ENCODE peak calls at places on chromosomes 5 and 9, in five cellular contexts. One of them, this sample, is unnamed.

GRCh38 chr5:118984602-118985001 is 3.7 kb downstream of the DTWD2 start:
- DNase-seq in caudate nucleus: no peak
- DNase-seq in NCI-H187 treated with DMSO at 0.1 percent for 48 hours: no peak
- DNase-seq in colonic mucosa: no peak
- DNase-seq in C1 segment of cervical spinal cord: no peak
- DNase-seq in this sample: peak; percentile 55

GRCh38 chr9:93315118-93315517 is 131.2 kb downstream of the WNK2 start:
- DNase-seq in caudate nucleus: no peak
- DNase-seq in NCI-H187 treated with DMSO at 0.1 percent for 48 hours: no peak
- DNase-seq in C1 segment of cervical spinal cord: no peak
- DNase-seq in colonic mucosa: no peak
- DNase-seq in this sample: no peak

GRCh38 chr9:8856686-8857329 is 1057.2 kb upstream of the DMAC1 start:
- DNase-seq in C1 segment of cervical spinal cord: no peak
- DNase-seq in caudate nucleus: no peak
- DNase-seq in colonic mucosa: no peak
- DNase-seq in NCI-H187 treated with DMSO at 0.1 percent for 48 hours: no peak
- DNase-seq in this sample: no peak

GRCh38 chr9:129138476-129139232 is 27.4 kb downstream of the PTPA start:
- DNase-seq in NCI-H187 treated with DMSO at 0.1 percent for 48 hours: no peak
- DNase-seq in colonic mucosa: peak; percentile 42
- DNase-seq in caudate nucleus: no peak
- DNase-seq in C1 segment of cervical spinal cord: no peak
- DNase-seq in this sample: no peak

GRCh38 chr5:113039229-113039628 is 62.6 kb downstream of the DCP2 start:
- DNase-seq in C1 segment of cervical spinal cord: no peak
- DNase-seq in caudate nucleus: no peak
- DNase-seq in colonic mucosa: no peak
- DNase-seq in NCI-H187 treated with DMSO at 0.1 percent for 48 hours: no peak
- DNase-seq in this sample: no peak

GRCh38 chr9:70020217-70020616 is 23.4 kb upstream of the MAMDC2 start:
- DNase-seq in NCI-H187 treated with DMSO at 0.1 percent for 48 hours: no peak
- DNase-seq in colonic mucosa: no peak
- DNase-seq in C1 segment of cervical spinal cord: no peak
- DNase-seq in caudate nucleus: no peak
- DNase-seq in this sample: no peak

GRCh38 chr9:136055715-136056545 is 39.2 kb downstream of the NACC2 start:
- DNase-seq in C1 segment of cervical spinal cord: no peak
- DNase-seq in caudate nucleus: no peak
- DNase-seq in NCI-H187 treated with DMSO at 0.1 percent for 48 hours: no peak
- DNase-seq in colonic mucosa: no peak
- DNase-seq in this sample: no peak

GRCh38 chr5:95728494-95729114 is 2.5 kb upstream of the RHOBTB3 start:
- DNase-seq in caudate nucleus: no peak
- DNase-seq in colonic mucosa: no peak
- DNase-seq in C1 segment of cervical spinal cord: no peak
- DNase-seq in NCI-H187 treated with DMSO at 0.1 percent for 48 hours: no peak
- DNase-seq in this sample: no peak

GRCh38 chr9:91784673-91785402 is 165.2 kb downstream of the ROR2 start:
- DNase-seq in caudate nucleus: no peak
- DNase-seq in C1 segment of cervical spinal cord: no peak
- DNase-seq in colonic mucosa: no peak
- DNase-seq in NCI-H187 treated with DMSO at 0.1 percent for 48 hours: no peak
- DNase-seq in this sample: no peak

GRCh38 chr5:67165524-67166459 is 30.8 kb downstream of the CD180 start:
- DNase-seq in NCI-H187 treated with DMSO at 0.1 percent for 48 hours: no peak
- DNase-seq in colonic mucosa: peak; percentile 91
- DNase-seq in C1 segment of cervical spinal cord: peak; percentile 79
- DNase-seq in caudate nucleus: peak; percentile 66
- DNase-seq in this sample: no peak

GRCh38 chr5:159877894-159878448 is 38.3 kb upstream of the ADRA1B start:
- DNase-seq in C1 segment of cervical spinal cord: no peak
- DNase-seq in caudate nucleus: peak; percentile 11
- DNase-seq in NCI-H187 treated with DMSO at 0.1 percent for 48 hours: no peak
- DNase-seq in colonic mucosa: peak; percentile 37
- DNase-seq in this sample: no peak

GRCh38 chr9:89941875-89942274 is 337.1 kb downstream of the GADD45G start:
- DNase-seq in colonic mucosa: no peak
- DNase-seq in caudate nucleus: no peak
- DNase-seq in NCI-H187 treated with DMSO at 0.1 percent for 48 hours: peak; percentile 45
- DNase-seq in C1 segment of cervical spinal cord: no peak
- DNase-seq in this sample: peak; percentile 38

GRCh38 chr9:136668983-136669790 is 6.5 kb downstream of the EGFL7 start:
- DNase-seq in C1 segment of cervical spinal cord: no peak
- DNase-seq in NCI-H187 treated with DMSO at 0.1 percent for 48 hours: no peak
- DNase-seq in colonic mucosa: no peak
- DNase-seq in caudate nucleus: no peak
- DNase-seq in this sample: no peak

GRCh38 chr9:87685871-87686519 is 39.9 kb upstream of the CTSL start:
- DNase-seq in C1 segment of cervical spinal cord: no peak
- DNase-seq in NCI-H187 treated with DMSO at 0.1 percent for 48 hours: no peak
- DNase-seq in colonic mucosa: no peak
- DNase-seq in caudate nucleus: no peak
- DNase-seq in this sample: no peak

GRCh38 chr5:81783401-81783800 is 32.5 kb upstream of the SSBP2 start:
- DNase-seq in NCI-H187 treated with DMSO at 0.1 percent for 48 hours: no peak
- DNase-seq in C1 segment of cervical spinal cord: no peak
- DNase-seq in colonic mucosa: no peak
- DNase-seq in caudate nucleus: no peak
- DNase-seq in this sample: no peak

GRCh38 chr5:80871541-80871961 is 88.6 kb upstream of the RASGRF2 start:
- DNase-seq in caudate nucleus: no peak
- DNase-seq in NCI-H187 treated with DMSO at 0.1 percent for 48 hours: no peak
- DNase-seq in colonic mucosa: no peak
- DNase-seq in C1 segment of cervical spinal cord: no peak
- DNase-seq in this sample: no peak

GRCh38 chr5:1437876-1438559 is 7.2 kb downstream of the SLC6A3 start:
- DNase-seq in NCI-H187 treated with DMSO at 0.1 percent for 48 hours: no peak
- DNase-seq in colonic mucosa: no peak
- DNase-seq in C1 segment of cervical spinal cord: no peak
- DNase-seq in caudate nucleus: no peak
- DNase-seq in this sample: no peak

GRCh38 chr9:129894106-129894823 is 59.0 kb downstream of the USP20 start:
- DNase-seq in colonic mucosa: no peak
- DNase-seq in C1 segment of cervical spinal cord: no peak
- DNase-seq in NCI-H187 treated with DMSO at 0.1 percent for 48 hours: no peak
- DNase-seq in caudate nucleus: no peak
- DNase-seq in this sample: no peak

GRCh38 chr9:91159664-91160121 is 202.0 kb downstream of the AUH start:
- DNase-seq in C1 segment of cervical spinal cord: no peak
- DNase-seq in caudate nucleus: no peak
- DNase-seq in colonic mucosa: peak; percentile 79
- DNase-seq in NCI-H187 treated with DMSO at 0.1 percent for 48 hours: no peak
- DNase-seq in this sample: no peak

GRCh38 chr9:115923903-115924668 is 229.5 kb upstream of the PAPPA start:
- DNase-seq in colonic mucosa: peak; percentile 20
- DNase-seq in C1 segment of cervical spinal cord: no peak
- DNase-seq in NCI-H187 treated with DMSO at 0.1 percent for 48 hours: no peak
- DNase-seq in caudate nucleus: no peak
- DNase-seq in this sample: no peak

GRCh38 chr5:173839117-173839713 is 48.9 kb upstream of the CPEB4 start:
- DNase-seq in colonic mucosa: no peak
- DNase-seq in NCI-H187 treated with DMSO at 0.1 percent for 48 hours: no peak
- DNase-seq in caudate nucleus: no peak
- DNase-seq in C1 segment of cervical spinal cord: no peak
- DNase-seq in this sample: no peak

GRCh38 chr9:130321082-130321481 is 55.5 kb downstream of the HMCN2 start:
- DNase-seq in colonic mucosa: no peak
- DNase-seq in NCI-H187 treated with DMSO at 0.1 percent for 48 hours: no peak
- DNase-seq in C1 segment of cervical spinal cord: no peak
- DNase-seq in caudate nucleus: no peak
- DNase-seq in this sample: no peak

GRCh38 chr5:138037907-138038633 is 5.2 kb upstream of the FAM13B start:
- DNase-seq in C1 segment of cervical spinal cord: no peak
- DNase-seq in colonic mucosa: no peak
- DNase-seq in NCI-H187 treated with DMSO at 0.1 percent for 48 hours: no peak
- DNase-seq in caudate nucleus: no peak
- DNase-seq in this sample: no peak

GRCh38 chr5:1873242-1873959 is 9.3 kb downstream of the IRX4 start:
- DNase-seq in caudate nucleus: no peak
- DNase-seq in NCI-H187 treated with DMSO at 0.1 percent for 48 hours: no peak
- DNase-seq in colonic mucosa: no peak
- DNase-seq in C1 segment of cervical spinal cord: no peak
- DNase-seq in this sample: no peak